ENCODE peak calls at places on chromosomes 4 and X, in six cellular contexts. O, E, D, A, T and R are unnamed samples.

GRCh38 chr4:88792821-88793220 is 95.2 kb upstream of the NAP1L5 start:
- DNase-seq in O (no peak), D (peak), A (no peak), E (peak), T (no peak), R (no peak)

GRCh38 chrX:139739138-139739537 is 31.2 kb upstream of the MCF2 start:
- DNase-seq in O (peak), E (peak), A (no peak), T (no peak), D (no peak), R (no peak)

GRCh38 chrX:57952320-57952678 is 42.0 kb upstream of the ZXDA start:
- DNase-seq in A (no peak), T (no peak), D (no peak), E (peak), O (no peak), R (no peak)

GRCh38 chr4:168651864-168652263 is 155.0 kb downstream of the PALLD start:
- DNase-seq in D (no peak), E (no peak), O (no peak), A (no peak), T (no peak), R (no peak)

GRCh38 chr4:169952236-169953088 is 73.7 kb downstream of the MFAP3L start:
- DNase-seq in A (no peak), D (no peak), O (no peak), T (peak), E (no peak), R (no peak)

GRCh38 chr4:87423313-87424031 is 1.1 kb downstream of the NUDT9 start:
- DNase-seq in O (peak), E (peak), A (no peak), T (peak), D (no peak), R (no peak)

GRCh38 chr4:4762909-4763814 is 96.3 kb upstream of the MSX1 start:
- DNase-seq in D (peak), A (peak), T (peak), O (peak), E (no peak), R (no peak)

GRCh38 chrX:129600981-129601424 is 53.8 kb downstream of the APLN start:
- DNase-seq in E (no peak), D (peak), A (no peak), O (peak), T (no peak), R (no peak)

GRCh38 chr4:26992657-26993361 is 132.2 kb downstream of the STIM2 start:
- DNase-seq in A (no peak), D (no peak), T (peak), E (peak), O (peak), R (no peak)

DNA sequence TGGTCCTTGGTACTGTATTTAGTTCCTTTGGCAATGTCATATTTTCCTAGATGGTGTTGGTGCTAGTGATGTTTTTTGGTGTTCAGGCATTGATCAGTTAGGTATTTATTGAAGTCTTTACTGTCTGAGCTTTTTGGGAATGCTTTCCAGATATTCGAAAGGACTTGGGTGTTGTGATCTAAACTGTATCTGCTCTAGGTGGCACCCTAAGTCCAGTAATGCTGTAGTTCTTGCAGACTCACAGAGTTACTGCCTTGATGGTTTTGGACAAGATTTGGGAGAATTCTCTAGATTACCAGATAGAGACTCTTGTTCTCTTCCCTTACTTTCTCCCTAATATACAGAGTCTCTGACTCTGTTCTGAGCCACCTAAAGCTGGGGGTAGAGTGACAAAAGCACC is 513.6 kb upstream of the PITX2 start:
- DNase-seq in T (no peak), O (no peak), A (no peak), D (peak), E (peak), R (no peak)
- TF ChIP-seq CTCF in T (no peak), O (peak), A (peak), D (no peak), E (peak), R (peak)

GRCh38 chrX:55981603-55982002 is 250.6 kb upstream of the KLF8 start:
- DNase-seq in T (no peak), A (no peak), O (no peak), E (no peak), D (no peak), R (no peak)
- TF ChIP-seq CTCF in T (no peak), A (no peak), O (no peak), E (no peak), D (no peak), R (no peak)

GRCh38 chr4:67327245-67327860 is 217.9 kb downstream of the CENPC start:
- DNase-seq in D (peak), A (peak), O (peak), T (peak), E (peak), R (no peak)
- TF ChIP-seq CTCF in D (peak), A (peak), O (peak), T (peak), E (peak), R (peak)

DNA sequence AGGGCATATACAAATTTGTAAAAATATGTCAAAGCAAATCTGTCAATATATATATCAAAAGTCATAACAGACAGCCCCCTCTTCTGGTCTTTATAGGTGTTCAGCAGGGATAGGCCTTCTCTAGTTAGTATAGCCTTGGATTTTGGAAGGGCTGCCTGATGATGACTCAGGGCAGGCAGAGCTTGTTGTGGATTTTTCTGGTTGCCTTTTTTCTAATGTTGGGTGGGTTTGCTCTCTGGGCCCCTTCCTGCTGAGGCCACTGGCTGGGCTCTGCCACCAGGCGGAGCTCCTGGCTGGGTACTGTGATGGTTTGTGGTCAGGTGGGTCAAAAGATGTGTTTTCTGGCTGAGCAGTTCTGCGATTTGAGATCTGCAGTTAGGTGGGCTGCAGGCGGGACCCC is 294.2 kb downstream of the GRIA2 start:
- DNase-seq in A (no peak), E (no peak), O (no peak), T (no peak), D (no peak), R (no peak)
- TF ChIP-seq CTCF in A (peak), E (no peak), O (peak), T (no peak), D (no peak), R (peak)

DNA sequence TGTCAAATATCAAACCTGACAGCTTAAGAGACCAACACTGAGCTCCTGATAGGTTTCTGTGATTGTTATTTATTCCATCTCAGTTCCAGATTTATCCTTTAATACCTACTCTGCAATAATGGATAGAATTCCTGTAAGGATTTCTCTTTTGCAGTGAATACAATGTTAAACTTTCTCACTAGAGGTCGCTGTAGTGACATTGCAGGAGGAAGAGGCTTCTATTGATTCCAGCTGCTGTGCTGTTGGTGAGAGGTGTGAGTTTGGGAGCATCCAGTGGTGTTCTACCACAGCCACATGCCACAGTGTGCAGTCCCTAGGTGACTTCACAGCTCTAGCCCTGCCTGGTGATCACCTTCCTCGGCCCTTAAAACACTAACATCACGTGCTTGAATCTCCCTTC is 34.6 kb upstream of the DCAF8L2 start:
- DNase-seq in D (peak), O (peak), T (peak), E (peak), A (no peak), R (no peak)
- TF ChIP-seq CTCF in D (no peak), O (peak), T (no peak), E (peak), A (peak), R (peak)